ENCODE peak calls at places on chromosomes 3 and 15, in five cellular contexts. O is AG10803, R is brain microvascular endothelial cell, M is T-helper 2 cell, Y is left ventricle myocardium superior. U is an unnamed sample.

GRCh38 chr3:141959531-141959920 is 83.1 kb downstream of the ATP1B3 start:
- DNase-seq in R (no peak), O (no peak), Y (no peak), M (no peak), U (no peak)

GRCh38 chr15:40795019-40795418 is 11.9 kb upstream of the ZFYVE19 start:
- DNase-seq in O (no peak), Y (no peak), M (no peak), R (no peak), U (no peak)

GRCh38 chr3:65996605-65997004 is 42.1 kb downstream of the MAGI1 start:
- DNase-seq in Y (peak), O (no peak), M (no peak), R (peak), U (no peak)

GRCh38 chr15:54810496-54810895 is 386.2 kb downstream of the RSL24D1 start:
- DNase-seq in R (no peak), O (no peak), M (no peak), Y (no peak), U (no peak)

GRCh38 chr15:67101981-67102929 is 36.9 kb downstream of the SMAD3 start:
- DNase-seq in O (peak), M (no peak), Y (no peak), R (peak), U (no peak)

GRCh38 chr15:94460624-94461023 is 229.3 kb downstream of the MCTP2 start:
- DNase-seq in Y (no peak), O (no peak), R (no peak), M (no peak), U (no peak)

GRCh38 chr15:80152896-80153876 is at the start of gene FAH:
- DNase-seq in O (peak), R (peak), Y (no peak), M (no peak), U (no peak)

GRCh38 chr3:100189444-100189964 is 71.3 kb upstream of the TBC1D23 start:
- DNase-seq in R (no peak), O (no peak), Y (peak), M (no peak), U (no peak)

GRCh38 chr3:65126527-65127440 is 439.0 kb upstream of the ADAMTS9 start:
- DNase-seq in Y (no peak), M (no peak), R (no peak), O (peak), U (no peak)

GRCh38 chr15:69421498-69421897 is 7.3 kb downstream of the KIF23 start:
- DNase-seq in M (no peak), O (peak), Y (no peak), R (no peak), U (no peak)

GRCh38 chr3:122996038-122996580 is 31.5 kb downstream of the SEMA5B start:
- DNase-seq in R (no peak), Y (no peak), O (no peak), M (no peak), U (no peak)

GRCh38 chr3:109257269-109257668 is 59.0 kb downstream of the DPPA2 start:
- DNase-seq in M (no peak), O (peak), Y (no peak), R (peak), U (no peak)

GRCh38 chr3:119559441-119559963 is at the start of gene CD80:
- DNase-seq in M (no peak), O (peak), R (peak), Y (peak), U (peak)

GRCh38 chr3:5275529-5275928 is 88.0 kb downstream of the EDEM1 start:
- DNase-seq in O (peak), M (no peak), R (peak), Y (no peak), U (no peak)

GRCh38 chr3:169215953-169216352 is 447.6 kb downstream of the MECOM start:
- DNase-seq in Y (no peak), O (peak), R (no peak), M (no peak), U (no peak)

GRCh38 chr3:42749753-42750231 is 23.3 kb downstream of the CCDC13 start:
- DNase-seq in M (no peak), Y (no peak), O (peak), R (no peak), U (no peak)

GRCh38 chr3:33063651-33064051 is 33.3 kb downstream of the GLB1 start:
- DNase-seq in O (peak), Y (no peak), R (peak), M (no peak), U (no peak)

GRCh38 chr3:58349792-58350626 is 17.3 kb downstream of the PXK start:
- DNase-seq in Y (no peak), O (no peak), R (no peak), M (no peak), U (no peak)

GRCh38 chr3:120558784-120559227 is 37.3 kb upstream of the NDUFB4 start:
- DNase-seq in O (peak), M (peak), R (peak), Y (peak), U (peak)

GRCh38 chr3:151864423-151865101 is 8.9 kb upstream of the SUCNR1 start:
- DNase-seq in Y (no peak), R (peak), O (peak), M (no peak), U (no peak)

GRCh38 chr3:11799777-11800176 is 46.9 kb downstream of the TAMM41 start:
- DNase-seq in O (no peak), Y (no peak), M (no peak), R (no peak), U (no peak)

GRCh38 chr15:49831206-49831965 is 210.5 kb downstream of the DTWD1 start:
- DNase-seq in O (peak), Y (peak), R (peak), M (no peak), U (peak)

GRCh38 chr15:71168163-71168832 is 53.0 kb downstream of the THSD4 start:
- DNase-seq in R (no peak), Y (no peak), O (no peak), M (no peak), U (no peak)

GRCh38 chr3:13892304-13892703 is 12.4 kb upstream of the WNT7A start:
- DNase-seq in Y (no peak), O (no peak), R (no peak), M (no peak), U (no peak)

GRCh38 chr3:73512095-73512494 is 112.6 kb downstream of the PDZRN3 start:
- DNase-seq in Y (no peak), M (no peak), R (no peak), O (no peak), U (no peak)